ENCODE peak calls at places on chromosome 16, in eight cellular contexts. N is mammary epithelial cell, R is SJSA1, E is A549, Z is ovary, F is AG04450, Q is heart right ventricle, M is SK-N-SH. C is an unnamed sample. For H3K9me3, the result is how much of the 10 kb centered on the place peaks cover.

GRCh38 chr16:22262460-22262859 is 34.7 kb upstream of the POLR3E start:
- DNase-seq in Z (no peak), R (peak), F (no peak), N (no peak), E (no peak), Q (no peak), M (no peak), C (no peak)

GRCh38 chr16:14172200-14172805 is 101.2 kb downstream of the MRTFB start:
- DNase-seq in M (no peak), R (peak), Z (no peak), F (peak), Q (no peak), N (peak), E (no peak), C (no peak)

GRCh38 chr16:17529982-17530760 is 59.4 kb upstream of the XYLT1 start:
- DNase-seq in Z (no peak), R (no peak), Q (no peak), F (no peak), M (no peak), E (no peak), N (no peak), C (no peak)

GRCh38 chr16:85652431-85653221 is 36.1 kb downstream of the GINS2 start:
- DNase-seq in M (peak), R (peak), Q (no peak), N (no peak), F (no peak), Z (peak), E (peak), C (peak)

GRCh38 chr16:30429678-30430427 is at the start of gene DCTPP1:
- DNase-seq in E (peak), R (peak), N (peak), Q (peak), M (peak), Z (peak), F (peak), C (peak)

GRCh38 chr16:86910821-86911220 is 332.5 kb downstream of the FOXL1 start:
- DNase-seq in M (no peak), E (no peak), Q (no peak), R (peak), Z (no peak), N (no peak), F (no peak), C (no peak)

GRCh38 chr16:86789621-86790051 is 211.3 kb downstream of the FOXL1 start:
- DNase-seq in Z (no peak), R (peak), N (no peak), F (peak), M (no peak), Q (no peak), E (no peak), C (no peak)

GRCh38 chr16:30490210-30490609 is 17.7 kb downstream of the ITGAL start:
- DNase-seq in N (peak), Z (no peak), E (no peak), Q (no peak), F (no peak), R (no peak), M (no peak), C (no peak)

GRCh38 chr16:81536648-81537047 is 92.0 kb downstream of the CMIP start:
- DNase-seq in N (no peak), Q (no peak), M (no peak), F (no peak), R (no peak), Z (no peak), E (no peak), C (no peak)

GRCh38 chr16:11022002-11022401 is 77.6 kb downstream of the CLEC16A start:
- DNase-seq in F (no peak), N (no peak), Q (no peak), M (no peak), R (no peak), Z (no peak), E (no peak), C (no peak)

GRCh38 chr16:66695935-66696668 is 441 bp downstream of the CMTM4 start:
- DNase-seq in F (no peak), N (peak), Q (peak), E (peak), Z (peak), M (no peak), R (peak), C (peak)

GRCh38 chr16:20906225-20906870 is 5.8 kb downstream of the LYRM1 start:
- DNase-seq in E (no peak), R (peak), M (no peak), N (peak), Z (peak), F (peak), Q (no peak), C (no peak)

GRCh38 chr16:54446639-54447038 is 160.1 kb upstream of the IRX3 start:
- DNase-seq in N (peak), M (no peak), Q (peak), F (no peak), Z (peak), R (peak), E (no peak), C (peak)

GRCh38 chr16:56789360-56789759 is 59.4 kb downstream of the NUP93 start:
- DNase-seq in E (peak), Q (peak), Z (peak), F (no peak), R (no peak), N (peak), M (peak), C (no peak)

GRCh38 chr16:50509521-50510341 is 38.5 kb upstream of the NKD1 start:
- DNase-seq in Z (no peak), N (no peak), E (no peak), Q (no peak), F (no peak), M (peak), R (peak), C (no peak)

GRCh38 chr16:29858149-29858899 is 4.7 kb downstream of the CDIPT start:
- DNase-seq in E (no peak), M (no peak), N (no peak), Q (no peak), Z (no peak), R (no peak), F (no peak), C (no peak)

GRCh38 chr16:10923650-10924214 is 18.5 kb downstream of the DEXI start:
- DNase-seq in M (no peak), N (no peak), E (no peak), Q (peak), F (no peak), Z (peak), R (no peak), C (peak)

GRCh38 chr16:11396241-11397048 is 51.2 kb downstream of the RMI2 start:
- DNase-seq in R (peak), M (peak), Q (peak), N (peak), F (peak), E (peak), Z (peak), C (peak)

GRCh38 chr16:27458196-27458728 is 56.3 kb downstream of the IL21R start:
- DNase-seq in M (no peak), Q (no peak), N (peak), R (no peak), F (no peak), Z (no peak), E (no peak), C (peak)

GRCh38 chr16:89641719-89642187 is 15.8 kb downstream of the CHMP1A start:
- DNase-seq in M (no peak), F (no peak), Z (no peak), E (no peak), N (no peak), Q (no peak), R (no peak), C (no peak)

GRCh38 chr16:35746281-35746962 is 2287.0 kb downstream of the TP53TG3F start:
- DNase-seq in F (no peak), Q (no peak), E (no peak), R (no peak), N (no peak), M (no peak), Z (no peak), C (no peak)
- H3K9me3 ChIP-seq in F (half or more), Q (under half), E (under half), R (under half), N (under half), M (under half), Z (under half), C (under half)

GRCh38 chr16:72287646-72288045 is 115.7 kb upstream of the PMFBP1 start:
- DNase-seq in Z (no peak), N (no peak), M (no peak), F (no peak), E (no peak), Q (no peak), R (no peak), C (no peak)

GRCh38 chr16:72291531-72291981 is 119.6 kb upstream of the PMFBP1 start:
- DNase-seq in Q (no peak), Z (no peak), F (peak), R (peak), E (peak), M (no peak), N (peak), C (no peak)

GRCh38 chr16:72295914-72296313 is 124.0 kb upstream of the PMFBP1 start:
- DNase-seq in F (no peak), R (no peak), Q (no peak), N (no peak), E (no peak), M (no peak), Z (no peak), C (no peak)

GRCh38 chr16:72286936-72287620 is 115.1 kb upstream of the PMFBP1 start:
- DNase-seq in R (no peak), M (no peak), Q (no peak), N (peak), F (no peak), Z (no peak), E (no peak), C (no peak)

GRCh38 chr16:72291121-72291520 is 119.2 kb upstream of the PMFBP1 start:
- DNase-seq in Q (no peak), R (peak), M (no peak), E (peak), Z (no peak), F (no peak), N (no peak), C (no peak)
- H3K4me3 ChIP-seq in Q (no peak), R (no peak), M (peak), E (no peak), Z (no peak), F (no peak), N (peak), C (no peak)

DNA sequence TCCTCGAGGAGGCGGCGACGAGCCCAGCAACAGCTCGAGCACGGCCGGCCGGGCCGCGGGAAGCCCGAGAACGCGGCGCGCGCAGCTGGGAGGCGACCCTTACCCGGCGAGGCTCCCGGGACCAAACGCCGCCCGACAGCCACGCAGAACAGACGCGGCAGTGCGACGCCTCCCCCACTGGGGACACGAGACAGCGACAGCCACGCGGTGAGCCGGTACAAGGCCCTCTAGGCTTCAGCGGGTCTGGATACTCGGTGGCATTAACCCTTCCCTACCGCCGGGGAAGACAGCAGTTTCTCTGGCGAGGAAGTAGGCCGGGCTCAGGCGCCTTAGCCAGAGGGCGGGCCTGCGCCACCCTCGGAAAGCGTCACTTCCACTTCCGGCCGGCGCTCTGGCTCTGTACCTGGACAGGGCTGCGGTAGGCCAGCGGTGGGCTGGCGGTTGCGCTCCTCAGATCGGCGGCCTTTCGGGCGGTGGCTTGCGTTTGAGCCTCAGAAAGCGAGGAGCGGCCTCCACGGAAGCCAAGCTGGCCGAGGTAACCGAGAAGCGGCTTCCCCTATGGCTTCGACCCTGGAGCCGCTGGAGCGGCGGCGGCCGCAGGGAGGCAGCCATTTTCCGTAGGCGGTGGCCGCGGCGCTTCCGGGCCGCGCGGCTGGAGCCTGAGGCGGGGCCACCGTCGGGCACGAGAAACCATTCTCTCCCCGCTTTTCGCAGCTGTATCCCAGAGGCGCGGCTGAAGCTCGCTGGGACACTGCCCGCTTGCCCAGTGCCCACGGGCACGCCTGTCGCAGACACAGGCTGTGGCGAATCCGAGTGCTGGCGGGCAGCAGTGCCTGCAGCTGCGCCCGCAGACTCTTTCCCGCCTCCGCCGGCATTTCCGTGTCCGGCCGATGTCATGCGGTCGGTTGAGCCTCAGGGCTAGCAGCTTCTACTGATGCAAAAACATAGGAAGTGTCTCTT is at the start of the genes TIGD7 and ZNF75A:
- DNase-seq in R (peak), M (peak), N (peak), Z (peak), E (peak), F (peak), Q (peak), C (peak)
- H3K9me3 ChIP-seq in R (under half), M (under half), N (under half), Z (under half), E (half or more), F (half or more), Q (under half), C (half or more)

GRCh38 chr16:1422076-1422475 is 1.5 kb upstream of the UQCC4 start:
- DNase-seq in R (no peak), E (no peak), M (no peak), N (no peak), Q (no peak), F (no peak), Z (no peak), C (no peak)

GRCh38 chr16:1420111-1420539 is 422 bp downstream of the UQCC4 start:
- DNase-seq in F (no peak), R (no peak), E (no peak), N (no peak), Z (no peak), M (no peak), Q (no peak), C (no peak)

GRCh38 chr16:1416521-1416941 is 2.0 kb upstream of the UNKL start:
- DNase-seq in Q (no peak), N (no peak), Z (no peak), F (no peak), R (no peak), M (no peak), E (no peak), C (no peak)

GRCh38 chr16:1424028-1424427 is 3.5 kb upstream of the UQCC4 start:
- DNase-seq in R (no peak), N (no peak), M (no peak), F (no peak), E (no peak), Q (no peak), Z (no peak), C (no peak)

GRCh38 chr16:1420540-1421205 is at the start of gene UQCC4:
- DNase-seq in M (peak), E (peak), N (peak), Q (peak), Z (peak), R (peak), F (peak), C (peak)
- H3K4me3 ChIP-seq in M (peak), E (peak), N (peak), Q (peak), Z (peak), R (peak), F (peak), C (peak)

GRCh38 chr16:68553186-68553585 is 14.1 kb downstream of the ZFP90 start:
- DNase-seq in Z (no peak), M (no peak), E (no peak), N (no peak), R (no peak), F (no peak), Q (no peak), C (no peak)
- H3K9me3 ChIP-seq in Z (under half), M (under half), E (half or more), N (half or more), R (under half), F (half or more), Q (half or more), C (half or more)

GRCh38 chr16:70715113-70715711 is 29.4 kb upstream of the MTSS2 start:
- DNase-seq in Z (peak), E (peak), M (peak), Q (peak), N (peak), F (peak), R (peak), C (peak)
- H3K4me3 ChIP-seq in Z (no peak), E (no peak), M (peak), Q (no peak), N (no peak), F (no peak), R (no peak), C (peak)

GRCh38 chr16:59394526-59394925 is 660.4 kb upstream of the GOT2 start:
- DNase-seq in M (no peak), E (no peak), Z (no peak), Q (no peak), R (no peak), N (no peak), F (no peak), C (no peak)
- H3K9me3 ChIP-seq in M (under half), E (under half), Z (under half), Q (under half), R (under half), N (under half), F (under half), C (under half)

DNA sequence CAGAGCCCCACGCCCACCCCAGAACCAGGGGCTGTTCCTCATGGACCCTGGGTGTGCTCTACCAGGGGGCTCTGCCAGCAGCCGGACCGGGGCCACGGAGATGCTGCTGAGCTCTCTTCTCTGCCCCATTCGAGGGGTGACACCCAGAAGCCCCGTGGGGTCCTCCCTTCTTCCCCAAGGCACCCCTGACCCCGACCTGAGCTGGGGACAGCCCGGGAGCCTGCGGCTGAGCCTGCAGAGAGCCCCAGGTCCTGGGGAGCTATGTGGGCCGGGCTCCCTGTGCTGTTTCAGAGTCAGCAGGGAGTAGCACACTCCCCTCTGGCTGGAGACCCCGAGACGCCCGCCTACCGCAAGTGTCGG is 1.2 kb upstream of the PRR35 start:
- DNase-seq in Z (no peak), N (no peak), F (no peak), E (no peak), R (no peak), M (no peak), Q (no peak), C (no peak)
- H3K4me3 ChIP-seq in Z (no peak), N (no peak), F (no peak), E (no peak), R (no peak), M (no peak), Q (no peak), C (no peak)

GRCh38 chr16:31893824-31894223 is 20.2 kb downstream of the ZNF267 start:
- DNase-seq in E (no peak), Z (no peak), M (no peak), N (no peak), R (no peak), Q (no peak), F (no peak), C (no peak)
- H3K9me3 ChIP-seq in E (half or more), Z (under half), M (under half), N (under half), R (under half), Q (under half), F (under half), C (under half)

GRCh38 chr16:75113541-75114121 is 2.9 kb downstream of the LDHD start:
- DNase-seq in R (no peak), E (no peak), Z (no peak), F (no peak), N (no peak), Q (no peak), M (no peak), C (no peak)

GRCh38 chr16:75116911-75117245 is 298 bp upstream of the LDHD start:
- DNase-seq in M (no peak), Z (no peak), F (no peak), R (no peak), Q (no peak), N (no peak), E (no peak), C (no peak)

GRCh38 chr16:75114946-75115825 is 1.4 kb downstream of the LDHD start:
- DNase-seq in N (no peak), F (no peak), E (no peak), M (peak), Q (no peak), R (no peak), Z (no peak), C (no peak)

GRCh38 chr16:75114179-75114945 is 2.2 kb downstream of the LDHD start:
- DNase-seq in R (no peak), Z (no peak), N (no peak), M (peak), Q (no peak), F (no peak), E (no peak), C (no peak)

DNA sequence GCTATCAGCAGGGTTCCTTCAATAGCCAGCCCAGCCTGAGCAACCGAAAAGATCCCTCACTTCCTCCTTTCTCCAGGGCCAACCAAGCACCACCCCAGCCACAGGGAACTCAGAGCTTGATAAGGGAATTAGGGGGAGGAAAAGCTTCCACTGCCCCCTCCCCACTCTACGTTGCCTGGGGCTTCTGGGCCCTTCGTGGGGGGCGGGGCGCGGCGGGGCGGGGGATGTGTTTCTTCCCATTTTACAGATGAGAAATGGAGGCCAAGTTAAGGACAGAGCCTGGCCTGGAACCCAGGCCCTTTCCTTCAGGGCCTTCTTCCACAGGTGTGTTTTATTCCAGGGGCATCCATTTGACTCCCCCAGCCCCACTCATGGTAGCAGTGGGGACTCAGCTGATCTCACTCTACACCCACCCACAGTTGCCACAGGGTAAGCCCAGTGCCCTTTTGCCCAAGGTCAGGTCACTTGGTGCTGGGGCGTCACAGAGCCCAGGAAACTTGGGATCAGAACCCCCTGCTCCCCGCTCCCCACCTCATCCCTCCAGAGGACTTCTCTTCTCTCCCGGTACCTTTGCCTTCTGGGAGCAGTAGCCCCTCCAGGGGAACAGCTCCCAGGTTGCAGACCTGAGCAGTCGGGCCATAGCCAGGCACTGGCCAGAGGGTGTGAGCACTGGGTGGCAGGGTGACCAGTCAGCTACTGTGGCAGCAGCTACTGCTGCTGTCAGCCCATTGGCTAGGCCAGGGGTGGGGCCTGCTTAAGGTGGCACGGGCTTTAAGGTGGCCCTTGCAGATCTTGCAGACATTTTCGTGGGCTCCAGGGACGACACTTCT is at the start of gene LDHD:
- DNase-seq in Q (peak), E (peak), M (peak), N (peak), Z (peak), R (no peak), F (no peak), C (peak)
- H3K4me3 ChIP-seq in Q (peak), E (peak), M (no peak), N (no peak), Z (peak), R (no peak), F (peak), C (peak)